ENCODE peak calls at places on chromosomes 3 and 15, in five cellular contexts. One of them, this sample, is unnamed.
A peak's percentile ranks its signal among the peaks of the same experiment; 100 is the strongest.

GRCh38 chr15:37980010-37980409 is 45.6 kb downstream of the TMCO5A start:
- DNase-seq in fibroblast of lung: no peak
- DNase-seq in PC-3: no peak
- DNase-seq in mesenchymal stem cell: no peak
- DNase-seq in mucosa of descending colon: no peak
- DNase-seq in this sample: no peak

GRCh38 chr3:105772635-105773034 is 96.2 kb downstream of the CBLB start:
- DNase-seq in fibroblast of lung: no peak
- DNase-seq in mucosa of descending colon: no peak
- DNase-seq in mesenchymal stem cell: no peak
- DNase-seq in PC-3: no peak
- DNase-seq in this sample: no peak

GRCh38 chr15:52228928-52229327 is 37.7 kb upstream of the GNB5 start:
- DNase-seq in PC-3: peak; percentile 11
- DNase-seq in fibroblast of lung: peak; percentile 13
- DNase-seq in mesenchymal stem cell: no peak
- DNase-seq in mucosa of descending colon: peak; percentile 76
- DNase-seq in this sample: no peak

GRCh38 chr3:143040264-143040879 is 39.0 kb downstream of the U2SURP start:
- DNase-seq in PC-3: peak; percentile 40
- DNase-seq in mesenchymal stem cell: peak; percentile 47
- DNase-seq in mucosa of descending colon: no peak
- DNase-seq in fibroblast of lung: peak; percentile 34
- DNase-seq in this sample: no peak

GRCh38 chr3:45226206-45226915 is at the start of gene TMEM158:
- DNase-seq in mesenchymal stem cell: peak; percentile 85
- DNase-seq in PC-3: peak; percentile 89
- DNase-seq in mucosa of descending colon: peak; percentile 92
- DNase-seq in fibroblast of lung: peak; percentile 79
- DNase-seq in this sample: peak; percentile 87

GRCh38 chr3:35184775-35185174 is 454.6 kb upstream of the ARPP21 start:
- DNase-seq in mucosa of descending colon: no peak
- DNase-seq in fibroblast of lung: peak; percentile 77
- DNase-seq in PC-3: no peak
- DNase-seq in mesenchymal stem cell: peak; percentile 57
- DNase-seq in this sample: no peak

GRCh38 chr15:70127288-70127746 is 29.6 kb upstream of the TLE3 start:
- DNase-seq in mesenchymal stem cell: peak; percentile 21
- DNase-seq in fibroblast of lung: peak; percentile 25
- DNase-seq in PC-3: peak; percentile 49
- DNase-seq in mucosa of descending colon: peak; percentile 56
- DNase-seq in this sample: peak; percentile 25

GRCh38 chr15:52794665-52795463 is 4.7 kb upstream of the ONECUT1 start:
- DNase-seq in fibroblast of lung: no peak
- DNase-seq in mucosa of descending colon: no peak
- DNase-seq in PC-3: no peak
- DNase-seq in mesenchymal stem cell: no peak
- DNase-seq in this sample: no peak

GRCh38 chr3:193872265-193872753 is 263.6 kb upstream of the HES1 start:
- DNase-seq in fibroblast of lung: peak; percentile 99
- DNase-seq in mucosa of descending colon: peak; percentile 66
- DNase-seq in mesenchymal stem cell: peak; percentile 81
- DNase-seq in PC-3: peak; percentile 99
- DNase-seq in this sample: peak; percentile 95

GRCh38 chr3:173467501-173467900 is 70.0 kb downstream of the NLGN1 start:
- DNase-seq in mesenchymal stem cell: peak; percentile 29
- DNase-seq in PC-3: no peak
- DNase-seq in mucosa of descending colon: no peak
- DNase-seq in fibroblast of lung: no peak
- DNase-seq in this sample: no peak

GRCh38 chr15:59609730-59610712 is 1.6 kb upstream of the GCNT3 start:
- DNase-seq in mucosa of descending colon: peak; percentile 57
- DNase-seq in PC-3: no peak
- DNase-seq in mesenchymal stem cell: no peak
- DNase-seq in fibroblast of lung: no peak
- DNase-seq in this sample: peak; percentile 20

GRCh38 chr3:61701019-61701418 is 139.6 kb downstream of the PTPRG start:
- DNase-seq in mesenchymal stem cell: no peak
- DNase-seq in fibroblast of lung: no peak
- DNase-seq in PC-3: no peak
- DNase-seq in mucosa of descending colon: no peak
- DNase-seq in this sample: no peak

GRCh38 chr3:28835751-28836150 is 445.1 kb upstream of the RBMS3 start:
- DNase-seq in fibroblast of lung: peak; percentile 20
- DNase-seq in mesenchymal stem cell: no peak
- DNase-seq in mucosa of descending colon: no peak
- DNase-seq in PC-3: peak; percentile 47
- DNase-seq in this sample: peak; percentile 26

GRCh38 chr3:122497425-122497824 is 17.3 kb downstream of the KPNA1 start:
- DNase-seq in fibroblast of lung: peak; percentile 93
- DNase-seq in mesenchymal stem cell: peak; percentile 90
- DNase-seq in mucosa of descending colon: no peak
- DNase-seq in PC-3: peak; percentile 95
- DNase-seq in this sample: peak; percentile 63

GRCh38 chr3:177357352-177358084 is 160.2 kb upstream of the TBL1XR1 start:
- DNase-seq in mesenchymal stem cell: peak; percentile 89
- DNase-seq in PC-3: peak; percentile 73
- DNase-seq in fibroblast of lung: peak; percentile 96
- DNase-seq in mucosa of descending colon: no peak
- DNase-seq in this sample: peak; percentile 87
- H3K4me3 ChIP-seq in mesenchymal stem cell: no peak overlapping the region
- H3K4me3 ChIP-seq in PC-3: peak overlapping the region; percentile 60
- H3K4me3 ChIP-seq in fibroblast of lung: no peak overlapping the region
- H3K4me3 ChIP-seq in mucosa of descending colon: no peak overlapping the region
- H3K4me3 ChIP-seq in this sample: no peak overlapping the region

DNA sequence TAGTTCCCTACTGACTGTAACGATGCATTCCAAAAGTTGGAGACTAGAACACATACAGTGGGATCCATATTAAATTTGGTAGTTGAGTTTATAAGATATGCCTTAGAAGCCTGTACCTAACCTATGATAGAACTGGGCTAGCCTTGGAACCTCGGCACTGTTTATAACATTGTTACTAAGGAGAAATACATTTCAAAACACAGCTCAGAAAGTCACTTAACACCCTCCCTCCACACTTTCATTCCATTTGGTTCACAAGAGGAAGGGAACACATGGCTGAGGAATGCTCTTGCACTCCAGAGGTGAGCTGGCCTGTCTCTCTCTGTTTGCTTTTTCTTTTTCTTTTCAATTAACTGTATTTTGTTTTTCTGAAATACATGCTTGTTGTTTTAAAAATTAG is 48.7 kb upstream of the TSC22D2 start:
- DNase-seq in mesenchymal stem cell: peak; percentile 31
- DNase-seq in fibroblast of lung: peak; percentile 54
- DNase-seq in PC-3: no peak
- DNase-seq in mucosa of descending colon: no peak
- DNase-seq in this sample: no peak
- H3K4me3 ChIP-seq in mesenchymal stem cell: no peak overlapping the region
- H3K4me3 ChIP-seq in fibroblast of lung: no peak overlapping the region
- H3K4me3 ChIP-seq in PC-3: no peak overlapping the region
- H3K4me3 ChIP-seq in mucosa of descending colon: no peak overlapping the region
- H3K4me3 ChIP-seq in this sample: no peak overlapping the region

GRCh38 chr3:11668243-11669232 is 24.8 kb upstream of the VGLL4 start:
- DNase-seq in fibroblast of lung: peak; percentile 30
- DNase-seq in mesenchymal stem cell: no peak
- DNase-seq in mucosa of descending colon: no peak
- DNase-seq in PC-3: peak; percentile 9
- DNase-seq in this sample: no peak

GRCh38 chr3:11672396-11672795 is 28.7 kb upstream of the VGLL4 start:
- DNase-seq in mesenchymal stem cell: no peak
- DNase-seq in PC-3: peak; percentile 31
- DNase-seq in fibroblast of lung: no peak
- DNase-seq in mucosa of descending colon: no peak
- DNase-seq in this sample: no peak

DNA sequence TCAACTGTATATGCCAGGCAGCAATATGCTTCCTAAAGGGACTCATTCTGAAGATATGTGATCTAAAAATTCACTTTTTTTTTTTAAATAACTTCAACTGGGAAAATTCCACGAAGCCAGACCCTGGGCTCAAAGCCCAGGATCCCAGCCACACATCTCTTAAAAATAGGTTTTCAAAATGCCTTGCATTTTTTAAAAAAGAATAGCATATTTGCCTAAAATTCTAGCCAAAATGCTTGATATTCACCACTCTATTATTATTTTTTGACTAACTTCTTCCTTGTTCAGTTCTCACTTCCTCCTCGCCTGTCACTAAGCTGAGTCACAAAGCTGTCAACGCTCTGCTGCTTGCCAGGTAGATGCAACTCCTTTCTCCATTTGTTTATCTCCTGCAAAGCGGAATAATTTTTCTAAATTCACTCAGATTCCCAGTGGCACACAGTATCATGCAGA is 28.0 kb upstream of the VGLL4 start:
- DNase-seq in mucosa of descending colon: no peak
- DNase-seq in fibroblast of lung: peak; percentile 72
- DNase-seq in mesenchymal stem cell: no peak
- DNase-seq in PC-3: peak; percentile 76
- DNase-seq in this sample: peak; percentile 35
- H3K4me3 ChIP-seq in mucosa of descending colon: no peak overlapping the region
- H3K4me3 ChIP-seq in fibroblast of lung: no peak overlapping the region
- H3K4me3 ChIP-seq in mesenchymal stem cell: no peak overlapping the region
- H3K4me3 ChIP-seq in PC-3: no peak overlapping the region
- H3K4me3 ChIP-seq in this sample: no peak overlapping the region

GRCh38 chr3:112459750-112460149 is 39.5 kb downstream of the BTLA start:
- DNase-seq in mesenchymal stem cell: no peak
- DNase-seq in mucosa of descending colon: no peak
- DNase-seq in PC-3: no peak
- DNase-seq in fibroblast of lung: no peak
- DNase-seq in this sample: no peak

GRCh38 chr3:112466041-112466440 is 33.2 kb downstream of the BTLA start:
- DNase-seq in mesenchymal stem cell: no peak
- DNase-seq in PC-3: no peak
- DNase-seq in fibroblast of lung: no peak
- DNase-seq in mucosa of descending colon: no peak
- DNase-seq in this sample: no peak

GRCh38 chr3:112460519-112460918 is 38.8 kb downstream of the BTLA start:
- DNase-seq in mesenchymal stem cell: no peak
- DNase-seq in PC-3: no peak
- DNase-seq in fibroblast of lung: no peak
- DNase-seq in mucosa of descending colon: no peak
- DNase-seq in this sample: no peak

GRCh38 chr3:112464264-112464663 is 35.0 kb downstream of the BTLA start:
- DNase-seq in PC-3: no peak
- DNase-seq in fibroblast of lung: peak; percentile 29
- DNase-seq in mucosa of descending colon: no peak
- DNase-seq in mesenchymal stem cell: peak; percentile 21
- DNase-seq in this sample: no peak

GRCh38 chr3:112463250-112463649 is 36.0 kb downstream of the BTLA start:
- DNase-seq in mucosa of descending colon: no peak
- DNase-seq in PC-3: no peak
- DNase-seq in fibroblast of lung: no peak
- DNase-seq in mesenchymal stem cell: no peak
- DNase-seq in this sample: no peak
- H3K4me3 ChIP-seq in mucosa of descending colon: no peak overlapping the region
- H3K4me3 ChIP-seq in PC-3: no peak overlapping the region
- H3K4me3 ChIP-seq in fibroblast of lung: no peak overlapping the region
- H3K4me3 ChIP-seq in mesenchymal stem cell: no peak overlapping the region
- H3K4me3 ChIP-seq in this sample: no peak overlapping the region

GRCh38 chr3:126179825-126180476 is 435 bp downstream of the ALDH1L1 start:
- DNase-seq in mucosa of descending colon: peak; percentile 51
- DNase-seq in PC-3: no peak
- DNase-seq in mesenchymal stem cell: no peak
- DNase-seq in fibroblast of lung: no peak
- DNase-seq in this sample: no peak
- H3K4me3 ChIP-seq in mucosa of descending colon: no peak overlapping the region
- H3K4me3 ChIP-seq in PC-3: no peak overlapping the region
- H3K4me3 ChIP-seq in mesenchymal stem cell: peak overlapping the region; percentile 46
- H3K4me3 ChIP-seq in fibroblast of lung: no peak overlapping the region
- H3K4me3 ChIP-seq in this sample: peak overlapping the region; percentile 40

DNA sequence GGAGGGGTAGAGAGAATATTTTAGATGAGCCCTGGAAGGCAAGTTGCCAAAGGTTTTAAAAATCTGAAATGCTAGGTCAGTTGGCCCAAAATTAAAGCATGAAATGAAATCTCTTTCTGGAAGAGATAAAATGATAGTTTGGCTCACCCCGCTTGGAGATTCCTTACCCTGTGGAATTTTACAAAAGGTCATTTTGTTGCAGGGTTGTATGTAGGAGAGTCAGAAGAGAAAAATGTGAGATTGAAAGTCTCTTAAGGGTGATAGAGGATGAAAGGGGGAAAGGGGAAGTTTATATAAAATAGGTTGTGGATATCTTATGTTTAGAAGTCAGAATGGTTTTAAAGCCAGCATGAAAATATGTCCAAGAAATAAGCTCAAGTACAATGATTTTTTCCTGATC is 277.8 kb downstream of the CD47 start:
- DNase-seq in mesenchymal stem cell: no peak
- DNase-seq in PC-3: no peak
- DNase-seq in fibroblast of lung: peak; percentile 54
- DNase-seq in mucosa of descending colon: no peak
- DNase-seq in this sample: no peak
- H3K4me3 ChIP-seq in mesenchymal stem cell: no peak overlapping the region
- H3K4me3 ChIP-seq in PC-3: no peak overlapping the region
- H3K4me3 ChIP-seq in fibroblast of lung: no peak overlapping the region
- H3K4me3 ChIP-seq in mucosa of descending colon: no peak overlapping the region
- H3K4me3 ChIP-seq in this sample: no peak overlapping the region

DNA sequence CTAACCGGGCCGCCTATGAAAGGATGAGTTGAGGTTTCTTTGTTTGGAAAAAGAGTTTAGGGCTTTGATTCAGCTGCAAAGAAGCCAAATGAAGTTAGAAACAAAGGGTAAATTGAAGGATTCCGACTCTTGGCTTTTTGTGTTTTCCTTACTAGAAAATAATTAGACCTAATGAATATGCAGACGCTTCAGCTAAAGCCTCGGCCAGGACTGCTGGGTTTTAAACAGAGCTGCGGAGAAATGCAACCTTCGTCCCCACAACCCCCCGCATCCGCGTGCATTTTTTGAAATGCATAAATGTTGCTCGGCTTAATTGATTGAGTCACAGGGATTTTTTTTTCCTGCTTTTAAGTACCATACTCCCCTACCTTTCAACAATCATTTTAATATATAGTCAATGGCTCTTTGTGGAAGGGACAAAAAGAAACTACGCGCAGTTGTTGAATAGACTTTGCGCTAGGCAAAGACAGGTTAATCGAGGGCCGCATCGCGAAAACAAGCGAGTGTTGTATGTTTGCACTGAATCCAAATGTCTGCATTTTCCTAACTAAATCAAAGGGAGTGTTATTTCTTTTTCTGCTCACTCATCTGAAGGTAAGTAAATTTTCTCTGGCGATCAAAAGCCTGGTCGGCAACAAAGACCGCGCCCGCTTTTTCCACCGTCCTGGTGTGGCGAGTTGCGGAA is 1.3 kb upstream of the ZIC4 start:
- DNase-seq in PC-3: no peak
- DNase-seq in fibroblast of lung: no peak
- DNase-seq in mesenchymal stem cell: no peak
- DNase-seq in mucosa of descending colon: no peak
- DNase-seq in this sample: peak; percentile 50
- H3K4me3 ChIP-seq in PC-3: peak overlapping the region; percentile 25
- H3K4me3 ChIP-seq in fibroblast of lung: no peak overlapping the region
- H3K4me3 ChIP-seq in mesenchymal stem cell: no peak overlapping the region
- H3K4me3 ChIP-seq in mucosa of descending colon: no peak overlapping the region
- H3K4me3 ChIP-seq in this sample: peak overlapping the region; percentile 73

This sample was measured in MG63.